ENCODE peak calls at places on chromosomes 16 and 17, in four cellular contexts. K is GM12878, M is HCT116, L is H1. N is an unnamed sample.

GRCh38 chr17:16261049-16261448 is 44.0 kb downstream of the PIGL start:
- DNase-seq in K (no peak), L (no peak), M (no peak), N (no peak)

GRCh38 chr16:57299009-57299718 is 14.7 kb upstream of the PLLP start:
- DNase-seq in M (no peak), K (no peak), L (no peak), N (no peak)

GRCh38 chr17:47872019-47872650 is 21.2 kb upstream of the SP6 start:
- DNase-seq in M (no peak), K (no peak), L (no peak), N (no peak)

GRCh38 chr17:60398227-60398959 is 6.5 kb upstream of the USP32 start:
- DNase-seq in L (no peak), M (no peak), K (peak), N (no peak)

GRCh38 chr16:741986-742629 is 1.3 kb upstream of the CIAO3 start:
- DNase-seq in K (no peak), L (no peak), M (no peak), N (no peak)

GRCh38 chr16:56450901-56451752 is at the start of the genes NUDT21 and OGFOD1:
- DNase-seq in L (peak), K (peak), M (peak), N (peak)

GRCh38 chr17:74512624-74513084 is 18.6 kb downstream of the CD300LB start:
- DNase-seq in K (peak), L (no peak), M (no peak), N (no peak)

GRCh38 chr16:15548482-15548891 is 94.5 kb downstream of the MARF1 start:
- DNase-seq in K (peak), M (no peak), L (no peak), N (no peak)

DNA sequence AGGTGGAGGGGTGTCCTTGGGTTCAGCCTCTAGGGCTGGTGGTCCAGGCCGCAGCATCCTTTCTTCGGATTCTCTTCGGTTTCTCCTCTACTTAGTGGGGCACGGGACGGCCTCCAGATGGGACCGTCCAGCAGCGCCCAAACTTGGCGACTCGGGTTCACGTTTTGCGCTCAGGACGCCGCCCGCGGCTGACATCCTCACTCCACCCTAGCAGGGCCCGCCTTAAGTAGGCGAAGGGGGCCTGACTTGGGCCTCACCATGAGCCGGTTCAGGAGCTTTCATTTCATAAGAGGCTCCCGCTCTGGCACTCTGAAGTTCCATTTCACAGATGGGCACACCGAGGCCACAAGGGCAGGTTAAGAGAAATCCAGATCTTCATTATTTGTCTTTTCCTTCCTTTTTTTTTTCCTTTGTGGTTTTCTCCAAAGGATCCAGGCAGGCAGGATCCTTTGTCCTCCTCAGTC is 141.2 kb downstream of the SEC14L1 start:
- DNase-seq in L (no peak), K (no peak), M (no peak), N (peak)
- TF ChIP-seq JUND in L (no peak), K (no peak), M (no peak), N (no peak)

DNA sequence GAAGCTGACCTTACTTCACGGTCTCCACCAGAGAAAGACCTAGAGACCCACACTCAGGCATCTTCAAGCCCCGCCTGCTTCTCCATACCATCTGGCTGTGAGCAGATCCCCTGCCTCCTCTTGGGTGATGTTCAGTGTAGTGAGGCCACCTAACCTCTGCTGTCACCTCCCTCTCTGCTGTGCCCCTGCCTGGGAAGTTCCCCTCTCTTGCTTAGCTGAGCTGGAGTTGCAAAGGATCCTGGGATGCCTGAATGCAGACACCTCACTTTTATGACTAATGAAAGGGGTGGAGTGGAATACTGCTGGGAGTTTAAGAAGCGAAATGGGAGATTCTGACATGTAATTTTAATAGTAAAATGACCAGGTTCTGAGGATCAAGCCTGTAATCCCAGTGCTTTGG is 5.8 kb downstream of the IRX3 start:
- DNase-seq in L (no peak), M (peak), K (no peak), N (peak)
- TF ChIP-seq JUND in L (no peak), M (no peak), K (no peak), N (no peak)

GRCh38 chr16:89522287-89522686 is 14.1 kb downstream of the SPG7 start:
- DNase-seq in M (no peak), K (no peak), L (no peak), N (no peak)
- TF ChIP-seq JUND in M (no peak), K (no peak), L (no peak), N (no peak)

DNA sequence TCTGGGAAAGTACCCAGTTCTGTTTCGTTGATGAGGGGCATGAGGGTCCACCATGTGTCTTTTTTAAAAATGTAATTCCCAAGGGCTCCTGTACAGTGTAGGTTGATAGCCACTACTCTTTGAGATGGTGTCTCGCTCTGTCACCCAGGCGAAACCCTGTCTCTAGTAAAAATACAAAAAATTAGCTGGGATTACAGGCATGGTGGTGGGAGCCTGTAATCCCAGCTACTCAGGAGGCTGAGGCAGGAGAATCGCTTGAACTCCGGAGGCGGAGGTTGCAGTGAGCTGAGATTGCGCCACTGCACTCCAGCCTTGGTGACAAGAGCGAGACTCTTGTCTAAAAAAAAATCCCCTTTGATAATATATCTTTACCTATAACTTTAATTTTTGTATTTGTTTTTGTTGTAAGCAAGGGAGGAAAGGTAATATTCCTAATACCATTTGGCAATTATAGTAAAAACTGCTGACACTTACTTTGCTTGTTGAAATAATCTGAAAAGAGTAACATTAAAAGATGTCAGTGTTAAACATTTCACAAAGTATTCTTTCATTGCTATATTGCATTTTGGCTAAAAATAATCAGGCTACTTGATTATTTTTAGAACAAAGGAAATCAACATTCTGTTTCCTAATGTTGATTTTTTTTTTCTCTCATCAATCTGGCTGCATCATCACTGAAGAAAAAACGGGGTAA is 11.8 kb downstream of the KPNA2 start:
- DNase-seq in L (no peak), K (no peak), M (no peak), N (no peak)
- TF ChIP-seq JUND in L (no peak), K (no peak), M (no peak), N (no peak)

DNA sequence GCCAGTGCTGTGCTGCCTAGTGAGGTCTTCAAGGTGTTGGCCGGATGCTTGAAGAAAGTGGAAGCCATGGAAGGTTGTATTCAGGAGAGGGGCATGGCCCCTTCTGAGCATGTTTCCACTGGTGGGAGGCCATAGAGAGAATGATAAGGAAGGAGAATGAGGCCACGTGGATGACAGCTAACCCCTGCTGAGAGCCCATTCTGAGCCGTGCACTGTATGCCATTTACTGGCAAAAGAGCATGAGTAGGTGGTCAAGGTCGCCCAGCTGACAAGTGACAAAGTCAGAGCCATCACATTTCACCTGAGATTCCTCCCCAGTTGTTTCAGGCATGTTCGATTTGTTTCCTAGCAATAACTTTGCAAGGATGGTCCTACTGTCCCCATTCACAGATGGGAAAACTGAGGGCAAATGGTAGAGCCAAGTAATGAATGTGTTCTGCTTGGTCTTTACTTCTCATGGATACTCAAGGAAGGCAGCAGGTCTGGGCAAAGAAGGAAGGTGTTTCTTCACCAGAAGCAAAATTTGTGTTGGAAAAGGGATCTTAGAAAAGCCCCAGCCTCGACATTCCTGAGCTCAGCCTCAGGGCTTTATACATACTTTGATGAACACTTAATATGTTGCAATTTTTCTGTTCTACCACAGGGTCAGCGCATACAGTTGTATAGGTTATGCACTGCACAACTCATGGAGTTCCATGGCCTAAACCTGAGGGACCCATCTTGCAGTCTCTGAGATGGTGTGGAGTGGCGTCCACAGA is 10.5 kb upstream of the NKD1 start:
- DNase-seq in K (no peak), M (no peak), L (no peak), N (no peak)
- TF ChIP-seq JUND in K (no peak), M (no peak), L (no peak), N (no peak)

GRCh38 chr17:50028207-50029120 is 27.4 kb upstream of the ITGA3 start:
- DNase-seq in L (no peak), K (no peak), M (no peak), N (peak)
- TF ChIP-seq JUND in L (no peak), K (no peak), M (no peak), N (no peak)